ENCODE peak calls at places on chromosome 16, in nine cellular contexts. P is fibroblast of villous mesenchyme; D is left lung; O is retinal pigment epithelial cell; L is astrocyte of the cerebellum; U is GM06990; K is prostate gland; G is Caco-2; Q is effector memory CD4-positive, alpha-beta T cell. I is an unnamed sample.

GRCh38 chr16:12455287-12455798 is 348.3 kb downstream of the CPPED1 start:
- DNase-seq in G (peak), Q (no peak), U (peak), K (peak), O (no peak), D (peak), L (peak), P (peak), I (no peak)

GRCh38 chr16:48592839-48593429 is 17.0 kb downstream of the N4BP1 start:
- DNase-seq in U (no peak), D (no peak), K (no peak), G (no peak), L (no peak), Q (no peak), O (no peak), P (no peak), I (no peak)

GRCh38 chr16:88662222-88662842 is 559 bp downstream of the MVD start:
- DNase-seq in P (no peak), Q (no peak), G (no peak), K (no peak), U (peak), O (no peak), D (peak), L (no peak), I (no peak)

GRCh38 chr16:15807603-15808009 is 49.2 kb downstream of the MYH11 start:
- DNase-seq in P (no peak), D (no peak), Q (no peak), K (no peak), L (peak), U (no peak), G (no peak), O (no peak), I (no peak)

GRCh38 chr16:79066621-79067020 is 533.9 kb downstream of the MAF start:
- DNase-seq in P (no peak), L (no peak), G (no peak), U (no peak), O (no peak), Q (no peak), K (no peak), D (no peak), I (no peak)

GRCh38 chr16:8845699-8846298 is 23.0 kb downstream of the CARHSP1 start:
- DNase-seq in G (no peak), Q (no peak), L (no peak), U (no peak), K (no peak), P (no peak), D (no peak), O (no peak), I (no peak)

GRCh38 chr16:12653820-12654392 is 149.8 kb downstream of the CPPED1 start:
- DNase-seq in G (no peak), K (no peak), L (no peak), Q (no peak), O (no peak), D (no peak), U (no peak), P (no peak), I (no peak)

GRCh38 chr16:9441021-9441420 is 349.6 kb downstream of the HAPSTR1 start:
- DNase-seq in G (no peak), U (no peak), K (no peak), P (no peak), Q (no peak), D (no peak), O (no peak), L (no peak), I (no peak)

GRCh38 chr16:89073346-89074221 is 20.1 kb upstream of the ACSF3 start:
- DNase-seq in K (no peak), O (no peak), U (no peak), L (no peak), G (no peak), Q (no peak), D (peak), P (no peak), I (no peak)

GRCh38 chr16:2515180-2515803 is 1.5 kb downstream of the ATP6V0C start:
- DNase-seq in L (no peak), G (no peak), D (peak), U (no peak), O (no peak), K (no peak), Q (no peak), P (no peak), I (no peak)

GRCh38 chr16:87465306-87465705 is 27.5 kb downstream of the ZCCHC14 start:
- DNase-seq in O (peak), L (peak), Q (no peak), K (peak), P (peak), D (peak), U (no peak), G (no peak), I (no peak)

GRCh38 chr16:1900452-1900774 is 17.8 kb downstream of the HS3ST6 start:
- DNase-seq in D (no peak), O (no peak), P (no peak), L (no peak), G (no peak), Q (no peak), U (no peak), K (no peak), I (no peak)

GRCh38 chr16:83344014-83344413 is 463.8 kb upstream of the HSBP1 start:
- DNase-seq in U (no peak), L (peak), D (no peak), P (peak), Q (no peak), K (no peak), O (no peak), G (no peak), I (no peak)

GRCh38 chr16:57651344-57652333 is 16.5 kb upstream of the ADGRG3 start:
- DNase-seq in Q (no peak), K (no peak), U (no peak), D (no peak), O (no peak), P (no peak), G (no peak), L (no peak), I (no peak)

GRCh38 chr16:30472328-30472942 is at the start of gene ITGAL:
- DNase-seq in G (no peak), U (peak), K (no peak), L (no peak), Q (peak), P (no peak), O (no peak), D (peak), I (no peak)

GRCh38 chr16:53220585-53220984 is 165.8 kb downstream of the CHD9 start:
- DNase-seq in K (no peak), O (no peak), D (no peak), G (no peak), P (peak), Q (no peak), L (no peak), U (no peak), I (no peak)

GRCh38 chr16:2451851-2452320 is 8.0 kb upstream of the TEDC2 start:
- DNase-seq in Q (no peak), O (no peak), K (no peak), U (no peak), G (no peak), L (no peak), P (no peak), D (peak), I (no peak)

GRCh38 chr16:8519179-8519578 is 71.1 kb downstream of the TMEM114 start:
- DNase-seq in K (no peak), O (no peak), G (no peak), P (no peak), D (no peak), U (no peak), Q (no peak), L (no peak), I (no peak)

GRCh38 chr16:53064179-53064578 is 9.4 kb downstream of the CHD9 start:
- DNase-seq in Q (no peak), K (no peak), P (no peak), L (no peak), D (no peak), U (no peak), G (no peak), O (no peak), I (no peak)

GRCh38 chr16:17396762-17397498 is 73.8 kb downstream of the XYLT1 start:
- DNase-seq in D (no peak), P (peak), K (peak), O (no peak), G (no peak), L (no peak), U (no peak), Q (peak), I (no peak)

GRCh38 chr16:24999088-24999670 is 16.0 kb downstream of the ARHGAP17 start:
- DNase-seq in P (no peak), Q (no peak), D (no peak), G (no peak), O (no peak), L (no peak), U (no peak), K (no peak), I (no peak)
- H3K4me3 ChIP-seq in P (no peak), Q (no peak), D (no peak), G (no peak), O (peak), L (no peak), U (no peak), K (no peak), I (no peak)

GRCh38 chr16:85605912-85606841 is 6.9 kb upstream of the GSE1 start:
- DNase-seq in O (no peak), Q (no peak), L (no peak), G (no peak), K (no peak), P (no peak), U (no peak), D (no peak), I (no peak)
- H3K4me3 ChIP-seq in O (no peak), Q (no peak), L (no peak), G (no peak), K (no peak), P (no peak), U (no peak), D (no peak), I (no peak)

DNA sequence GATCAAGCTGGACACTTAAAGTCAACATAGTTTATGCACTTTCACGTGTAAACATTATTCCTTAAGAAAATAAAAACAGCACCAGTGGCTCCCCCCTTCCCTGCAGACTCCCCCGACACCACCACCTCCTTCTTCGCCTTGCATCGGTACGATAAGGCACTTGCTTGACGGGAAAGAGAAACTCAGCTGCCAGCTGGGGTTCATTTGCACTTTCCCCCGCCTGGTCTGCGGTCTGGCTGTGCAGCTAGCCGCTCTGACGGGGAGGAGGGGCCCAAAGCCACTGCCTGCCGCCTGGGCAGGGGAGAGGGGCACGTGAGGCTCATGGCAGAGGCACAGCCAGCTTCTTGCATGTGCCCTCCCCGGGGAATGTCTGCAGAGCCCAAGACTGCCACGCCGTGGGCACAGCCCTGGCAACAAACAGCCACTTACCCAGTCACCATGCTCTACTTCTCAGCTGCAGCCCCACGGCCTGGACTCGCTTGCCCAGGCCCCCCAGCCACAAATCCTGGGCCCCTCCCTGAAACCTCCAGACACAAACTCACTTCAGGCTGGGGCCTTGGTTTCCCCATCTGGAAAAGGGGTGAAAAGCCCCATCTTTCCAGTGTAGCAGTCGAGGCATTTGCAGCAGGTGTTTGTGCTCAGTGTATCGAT is 16.5 kb upstream of the PRM1 start:
- DNase-seq in L (no peak), O (peak), G (no peak), Q (peak), U (peak), K (peak), P (peak), D (peak), I (no peak)
- H3K4me3 ChIP-seq in L (no peak), O (no peak), G (no peak), Q (peak), U (peak), K (peak), P (peak), D (no peak), I (peak)

GRCh38 chr16:81787659-81788058 is 8.6 kb downstream of the PLCG2 start:
- DNase-seq in G (no peak), U (no peak), L (no peak), D (no peak), P (no peak), K (no peak), Q (no peak), O (no peak), I (no peak)
- H3K4me3 ChIP-seq in G (no peak), U (no peak), L (no peak), D (no peak), P (no peak), K (no peak), Q (no peak), O (no peak), I (no peak)

GRCh38 chr16:50676684-50677225 is 4.4 kb downstream of the SNX20 start:
- DNase-seq in P (no peak), K (no peak), O (no peak), D (no peak), U (no peak), L (no peak), G (no peak), Q (no peak), I (no peak)
- H3K4me3 ChIP-seq in P (no peak), K (no peak), O (no peak), D (no peak), U (no peak), L (no peak), G (no peak), Q (no peak), I (no peak)

GRCh38 chr16:525123-525519 is 2.4 kb upstream of the CAPN15 start:
- DNase-seq in O (no peak), U (peak), D (no peak), K (no peak), G (no peak), Q (no peak), P (no peak), L (no peak), I (no peak)

GRCh38 chr16:526181-527014 is 1.1 kb upstream of the CAPN15 start:
- DNase-seq in D (no peak), Q (no peak), P (peak), G (peak), L (peak), K (no peak), O (peak), U (no peak), I (no peak)

GRCh38 chr16:527015-527903 is at the start of gene CAPN15:
- DNase-seq in L (peak), U (peak), G (peak), Q (peak), P (peak), D (peak), K (peak), O (peak), I (no peak)

GRCh38 chr16:524274-525011 is 3.1 kb upstream of the CAPN15 start:
- DNase-seq in L (no peak), G (no peak), K (no peak), U (no peak), O (no peak), Q (no peak), P (no peak), D (no peak), I (no peak)

DNA sequence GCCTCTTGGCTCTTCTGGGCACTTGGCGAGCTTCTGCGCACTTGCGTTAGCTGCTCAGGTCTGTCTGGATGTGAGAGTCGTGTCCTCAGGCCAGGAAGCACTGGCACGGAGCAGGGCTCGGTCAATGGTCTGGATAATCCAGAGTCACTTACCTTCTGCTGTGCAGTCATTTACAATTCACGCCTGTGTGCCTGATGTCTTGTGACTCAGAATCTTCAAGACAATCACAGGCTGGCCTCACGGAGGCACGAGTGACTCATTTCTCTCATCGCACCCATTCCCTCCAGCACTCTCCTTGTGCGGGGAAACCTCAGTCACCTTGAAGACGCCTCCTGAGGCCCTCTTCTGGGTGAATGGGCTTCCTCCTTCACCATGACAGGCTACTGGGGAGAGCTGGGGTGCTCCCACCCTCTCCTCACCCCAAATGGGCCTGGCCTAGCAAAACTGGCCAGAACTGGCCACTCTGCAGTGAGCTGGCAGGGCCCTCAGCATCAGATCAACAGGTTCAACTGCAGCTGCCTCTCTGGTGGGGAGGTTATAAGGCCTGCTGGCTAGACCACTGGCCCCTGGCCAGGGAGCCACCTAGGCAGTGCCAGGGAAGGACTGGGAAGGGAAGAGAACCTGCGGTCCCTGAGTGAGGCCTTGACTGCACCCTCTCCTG is 1.9 kb upstream of the CAPN15 start:
- DNase-seq in L (peak), U (peak), O (peak), D (no peak), K (no peak), P (peak), Q (peak), G (no peak), I (peak)
- H3K4me3 ChIP-seq in L (peak), U (peak), O (peak), D (peak), K (peak), P (peak), Q (no peak), G (peak), I (peak)

GRCh38 chr16:74657873-74658642 is 8.6 kb downstream of the RFWD3 start:
- DNase-seq in K (no peak), P (no peak), O (no peak), U (no peak), L (no peak), G (no peak), D (no peak), Q (no peak), I (no peak)
- H3K4me3 ChIP-seq in K (no peak), P (no peak), O (no peak), U (no peak), L (no peak), G (no peak), D (no peak), Q (no peak), I (no peak)

DNA sequence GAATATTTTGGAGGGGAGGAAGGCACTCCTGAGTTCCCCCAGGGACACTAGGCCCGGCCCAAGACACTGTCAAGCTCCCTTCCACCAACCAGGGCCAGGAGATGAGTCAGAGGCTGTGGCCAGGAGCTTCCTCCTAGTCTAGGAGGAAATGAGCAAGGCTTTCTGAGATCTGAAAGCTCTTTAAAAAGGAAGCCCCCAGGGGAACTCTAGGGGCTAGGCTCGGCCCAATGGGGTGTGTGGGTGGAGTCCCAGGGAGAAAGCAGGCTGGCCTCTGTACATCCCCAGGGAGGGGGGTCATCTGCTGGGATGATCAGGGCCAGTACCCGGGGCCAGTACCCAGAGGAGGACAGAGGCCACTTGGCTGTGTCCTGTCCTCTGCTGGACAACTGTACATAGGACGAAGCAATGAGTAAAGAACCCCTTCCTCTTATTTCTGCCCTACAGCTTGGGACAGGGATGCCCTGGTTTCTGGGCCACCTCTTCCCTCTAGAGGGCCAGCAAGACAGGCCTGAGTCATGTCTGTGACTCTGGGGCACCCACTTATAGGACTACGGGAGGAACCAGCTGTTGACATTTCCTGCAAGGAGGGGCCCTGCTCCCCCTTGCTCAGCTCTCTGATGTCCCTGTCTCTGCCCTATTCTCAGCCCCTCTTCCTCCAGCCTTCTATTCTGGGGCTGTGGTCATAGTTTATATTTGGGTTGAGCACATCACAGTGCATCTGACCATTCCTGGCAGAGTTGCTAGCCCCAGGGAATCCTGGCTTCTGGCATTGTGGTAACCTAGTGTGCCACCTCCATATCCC is 2.7 kb downstream of the FHOD1 start:
- DNase-seq in G (no peak), Q (peak), K (no peak), P (peak), L (peak), U (peak), O (no peak), D (peak), I (no peak)
- H3K4me3 ChIP-seq in G (no peak), Q (peak), K (no peak), P (peak), L (peak), U (peak), O (no peak), D (peak), I (no peak)

GRCh38 chr16:56631832-56632159 is 663 bp upstream of the MT1M start:
- DNase-seq in Q (no peak), K (no peak), D (no peak), O (no peak), L (no peak), U (no peak), P (no peak), G (no peak), I (no peak)

GRCh38 chr16:56633535-56633934 is 1.1 kb downstream of the MT1M start:
- DNase-seq in P (no peak), L (no peak), K (no peak), G (no peak), Q (no peak), U (no peak), O (no peak), D (no peak), I (no peak)

GRCh38 chr16:56632160-56632847 is at the start of gene MT1M:
- DNase-seq in K (peak), U (no peak), L (no peak), D (peak), G (no peak), Q (no peak), O (no peak), P (no peak), I (no peak)

GRCh38 chr16:56631197-56631596 is 1.3 kb upstream of the MT1M start:
- DNase-seq in O (no peak), L (no peak), Q (no peak), D (no peak), G (no peak), P (no peak), K (no peak), U (no peak), I (no peak)

DNA sequence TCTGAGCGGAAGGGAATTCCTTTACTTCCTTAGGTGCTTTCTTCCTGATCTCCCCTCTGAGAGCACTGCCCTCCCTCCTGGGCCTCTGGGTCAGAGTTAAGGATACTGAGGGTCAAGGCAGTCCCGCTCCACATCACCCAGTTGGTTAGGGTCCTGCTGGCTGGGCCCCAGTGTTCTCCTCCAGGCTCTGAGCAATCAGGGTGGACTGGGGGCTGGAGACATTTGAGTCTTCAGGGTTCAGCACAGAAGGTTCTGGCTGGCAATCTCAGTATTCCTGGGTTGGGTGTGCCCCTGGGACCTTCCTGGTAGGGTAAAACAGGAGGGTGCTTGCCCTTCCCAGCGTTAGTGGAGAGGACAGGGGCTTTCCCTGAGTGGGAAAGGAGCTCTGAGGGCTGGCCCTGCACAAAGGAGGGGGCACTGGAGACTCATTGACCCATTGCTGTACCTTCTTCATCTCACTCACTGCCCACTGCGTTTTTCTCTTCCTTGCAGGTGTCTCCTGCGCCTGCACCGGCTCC is 448 bp downstream of the MT1M start:
- DNase-seq in L (no peak), D (no peak), U (no peak), G (no peak), O (no peak), Q (no peak), P (no peak), K (no peak), I (no peak)
- H3K4me3 ChIP-seq in L (peak), D (peak), U (no peak), G (no peak), O (peak), Q (no peak), P (peak), K (peak), I (peak)

GRCh38 chr16:72291531-72291981 is 119.6 kb upstream of the PMFBP1 start:
- DNase-seq in G (no peak), P (peak), D (no peak), U (no peak), L (peak), K (no peak), Q (no peak), O (peak), I (peak)
- H3K4me3 ChIP-seq in G (no peak), P (peak), D (no peak), U (no peak), L (no peak), K (no peak), Q (no peak), O (no peak), I (no peak)

I was measured in epithelial cell of proximal tubule.